ENCODE peak calls at places on chromosomes 3 and 15, in eight cellular contexts. G is fibroblast of lung, F is Panc1, P is RWPE1, I is prostate gland, Y is HL-60, X is heart left ventricle, J is thoracic aorta. A is an unnamed sample.

GRCh38 chr3:124582621-124583437 is 147.4 kb upstream of the UMPS start:
- DNase-seq in G (peak; percentile 38), F (no peak), P (no peak), I (no peak), Y (no peak), X (no peak), J (no peak), A (no peak)

GRCh38 chr3:74801924-74802323 is 187.5 kb upstream of the CNTN3 start:
- DNase-seq in G (no peak), F (no peak), P (no peak), I (no peak), Y (no peak), X (no peak), J (no peak), A (no peak)

GRCh38 chr3:99620077-99620476 is 18.3 kb upstream of the COL8A1 start:
- DNase-seq in G (no peak), F (no peak), P (no peak), I (no peak), Y (no peak), X (no peak), J (no peak), A (no peak)

GRCh38 chr15:69400850-69401249 is 13.3 kb upstream of the KIF23 start:
- DNase-seq in G (no peak), F (no peak), P (no peak), I (no peak), Y (no peak), X (no peak), J (no peak), A (no peak)

GRCh38 chr3:170233532-170233931 is 11.3 kb downstream of the PRKCI start:
- DNase-seq in G (peak; percentile 90), F (no peak), P (no peak), I (no peak), Y (no peak), X (no peak), J (no peak), A (no peak)

GRCh38 chr3:176814252-176814651 is 383.0 kb downstream of the TBL1XR1 start:
- DNase-seq in G (peak; percentile 54), F (peak; percentile 12), P (no peak), I (peak; percentile 4), Y (no peak), X (peak; percentile 45), J (no peak), A (no peak)

GRCh38 chr15:72217216-72217615 is 13.8 kb downstream of the PKM start:
- DNase-seq in G (peak; percentile 76), F (no peak), P (no peak), I (no peak), Y (peak; percentile 44), X (no peak), J (no peak), A (no peak)

GRCh38 chr3:9690451-9691450 is 12.9 kb upstream of the CPNE9 start:
- DNase-seq in G (peak; percentile 30), F (no peak), P (no peak), I (no peak), Y (no peak), X (no peak), J (no peak), A (no peak)

GRCh38 chr15:71219646-71220045 is 104.4 kb downstream of the THSD4 start:
- DNase-seq in G (peak; percentile 79), F (no peak), P (no peak), I (no peak), Y (no peak), X (no peak), J (no peak), A (no peak)

GRCh38 chr15:48005921-48006541 is 114.8 kb upstream of the SLC24A5 start:
- DNase-seq in G (peak; percentile 1), F (no peak), P (peak; percentile 23), I (no peak), Y (no peak), X (no peak), J (no peak), A (no peak)

GRCh38 chr3:120039642-120040610 is 54.3 kb downstream of the GSK3B start:
- DNase-seq in G (no peak), F (no peak), P (no peak), I (no peak), Y (peak; percentile 11), X (no peak), J (no peak), A (no peak)

GRCh38 chr3:59939826-59940426 is 890.1 kb upstream of the CFAP20DC start:
- DNase-seq in G (no peak), F (no peak), P (no peak), I (no peak), Y (no peak), X (no peak), J (no peak), A (no peak)

GRCh38 chr3:11570251-11570650 is 73.5 kb downstream of the VGLL4 start:
- DNase-seq in G (no peak), F (no peak), P (no peak), I (no peak), Y (no peak), X (no peak), J (no peak), A (no peak)
- H3K27ac ChIP-seq in G (peak overlapping the region; percentile 95), F (peak overlapping the region; percentile 89), P (peak overlapping the region; percentile 99), I (no peak overlapping the region), Y (no peak overlapping the region), X (peak overlapping the region; percentile 85), J (peak overlapping the region; percentile 98), A (peak overlapping the region; percentile 97)

GRCh38 chr3:48465531-48466378 is 19.2 kb downstream of the ATRIP start:
- DNase-seq in G (peak; percentile 100), F (peak; percentile 80), P (peak; percentile 97), I (peak; percentile 100), Y (peak; percentile 95), X (peak; percentile 99), J (peak; percentile 100), A (peak; percentile 100)
- TF ChIP-seq CTCF in G (peak; percentile 67), F (peak; percentile 79), P (peak; percentile 76), I (peak; percentile 97), Y (peak; percentile 33), X (peak; percentile 60), J (peak; percentile 69), A (peak; percentile 89)

GRCh38 chr3:87209115-87209514 is 18.0 kb upstream of the CHMP2B start:
- DNase-seq in G (no peak), F (no peak), P (no peak), I (no peak), Y (no peak), X (no peak), J (no peak), A (no peak)
- H3K27ac ChIP-seq in G (no peak overlapping the region), F (no peak overlapping the region), P (no peak overlapping the region), I (no peak overlapping the region), Y (no peak overlapping the region), X (no peak overlapping the region), J (no peak overlapping the region), A (no peak overlapping the region)

DNA sequence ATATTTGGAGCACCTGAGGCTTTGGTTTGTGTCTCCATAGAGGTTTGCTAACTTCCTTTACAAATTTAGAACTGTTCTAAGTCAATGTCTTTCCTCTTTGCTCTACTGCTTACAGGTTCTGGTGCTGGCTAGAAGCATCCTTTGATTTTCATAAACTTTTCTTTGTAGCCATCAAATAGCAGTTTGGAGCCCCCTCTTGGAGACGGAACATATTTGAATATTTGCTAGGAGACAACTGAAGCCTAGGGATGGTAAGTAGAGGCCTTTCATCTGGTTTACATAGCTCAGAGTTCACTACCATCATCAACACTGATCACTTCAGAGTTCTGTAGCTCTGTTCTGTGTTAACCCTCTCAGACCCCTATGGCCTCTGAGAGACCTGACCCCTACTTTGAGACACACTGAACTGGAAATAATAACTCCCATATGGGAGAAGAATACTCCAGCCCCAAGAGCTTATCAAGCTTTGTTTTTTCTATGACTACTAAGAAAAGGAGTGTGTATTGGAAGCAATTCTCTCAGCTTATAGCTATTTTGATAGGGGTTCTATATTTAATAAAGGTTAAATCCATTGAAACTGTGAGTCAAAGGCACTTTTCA is 420.4 kb downstream of the EPHA3 start:
- DNase-seq in G (peak; percentile 23), F (no peak), P (no peak), I (no peak), Y (no peak), X (no peak), J (no peak), A (no peak)
- TF ChIP-seq CTCF in G (no peak), F (no peak), P (no peak), I (no peak), Y (no peak), X (no peak), J (no peak), A (no peak)

GRCh38 chr3:127753898-127754410 is 68.4 kb downstream of the MGLL start:
- DNase-seq in G (no peak), F (no peak), P (no peak), I (no peak), Y (no peak), X (no peak), J (no peak), A (no peak)

GRCh38 chr3:127757979-127758378 is 64.3 kb downstream of the MGLL start:
- DNase-seq in G (no peak), F (no peak), P (no peak), I (no peak), Y (no peak), X (no peak), J (no peak), A (no peak)

GRCh38 chr3:127753338-127753737 is 69.0 kb downstream of the MGLL start:
- DNase-seq in G (no peak), F (no peak), P (no peak), I (no peak), Y (no peak), X (no peak), J (no peak), A (no peak)

GRCh38 chr3:127754411-127755304 is 67.7 kb downstream of the MGLL start:
- DNase-seq in G (no peak), F (no peak), P (no peak), I (no peak), Y (no peak), X (no peak), J (no peak), A (no peak)

GRCh38 chr3:127755305-127755681 is 67.0 kb downstream of the MGLL start:
- DNase-seq in G (no peak), F (no peak), P (no peak), I (no peak), Y (no peak), X (no peak), J (no peak), A (no peak)
- H3K27ac ChIP-seq in G (no peak overlapping the region), F (no peak overlapping the region), P (no peak overlapping the region), I (no peak overlapping the region), Y (peak overlapping the region; percentile 45), X (peak overlapping the region; percentile 11), J (no peak overlapping the region), A (no peak overlapping the region)

GRCh38 chr3:62110801-62111200 is 262.5 kb downstream of the FEZF2 start:
- DNase-seq in G (peak; percentile 64), F (no peak), P (no peak), I (no peak), Y (no peak), X (no peak), J (no peak), A (no peak)

GRCh38 chr3:62113092-62113491 is 260.3 kb downstream of the FEZF2 start:
- DNase-seq in G (no peak), F (no peak), P (no peak), I (no peak), Y (no peak), X (no peak), J (no peak), A (no peak)

GRCh38 chr3:62109534-62109933 is 263.8 kb downstream of the FEZF2 start:
- DNase-seq in G (peak; percentile 96), F (no peak), P (peak; percentile 17), I (no peak), Y (no peak), X (no peak), J (no peak), A (peak; percentile 79)
- TF ChIP-seq CTCF in G (peak; percentile 41), F (no peak), P (peak; percentile 19), I (no peak), Y (no peak), X (no peak), J (no peak), A (no peak)

GRCh38 chr15:67067930-67068542 is 2.6 kb downstream of the SMAD3 start:
- DNase-seq in G (peak; percentile 62), F (no peak), P (no peak), I (no peak), Y (no peak), X (no peak), J (no peak), A (no peak)
- H3K27ac ChIP-seq in G (peak overlapping the region; percentile 96), F (peak overlapping the region; percentile 100), P (peak overlapping the region; percentile 86), I (peak overlapping the region; percentile 87), Y (no peak overlapping the region), X (peak overlapping the region; percentile 93), J (peak overlapping the region; percentile 95), A (peak overlapping the region; percentile 96)

A was measured in ascending aorta.